ENCODE peak calls at places on chromosome 12, in seven cellular contexts. One of them, this sample, is unnamed.

GRCh38 chr12:57459055-57459749 is 383 bp upstream of the GLI1 start:
- DNase-seq in AG10803: peak
- DNase-seq in fibroblast of lung: peak
- DNase-seq in tibial artery: peak
- DNase-seq in AG09309: peak
- DNase-seq in right atrium auricular region: peak
- DNase-seq in CD8-positive, alpha-beta T cell: peak
- DNase-seq in this sample: peak

GRCh38 chr12:104702565-104703139 is 245.9 kb downstream of the CHST11 start:
- DNase-seq in AG10803: peak
- DNase-seq in fibroblast of lung: no peak
- DNase-seq in tibial artery: peak
- DNase-seq in AG09309: no peak
- DNase-seq in right atrium auricular region: peak
- DNase-seq in CD8-positive, alpha-beta T cell: no peak
- DNase-seq in this sample: no peak

GRCh38 chr12:124498178-124498869 is 69.1 kb downstream of the NCOR2 start:
- DNase-seq in AG10803: peak
- DNase-seq in fibroblast of lung: peak
- DNase-seq in tibial artery: no peak
- DNase-seq in AG09309: no peak
- DNase-seq in right atrium auricular region: no peak
- DNase-seq in CD8-positive, alpha-beta T cell: no peak
- DNase-seq in this sample: no peak

GRCh38 chr12:50121636-50122035 is 9.6 kb downstream of the COX14 start:
- DNase-seq in AG10803: no peak
- DNase-seq in fibroblast of lung: no peak
- DNase-seq in tibial artery: no peak
- DNase-seq in AG09309: no peak
- DNase-seq in right atrium auricular region: no peak
- DNase-seq in CD8-positive, alpha-beta T cell: no peak
- DNase-seq in this sample: no peak

GRCh38 chr12:84638811-84639368 is 273.7 kb downstream of the SLC6A15 start:
- DNase-seq in AG10803: no peak
- DNase-seq in fibroblast of lung: peak
- DNase-seq in tibial artery: no peak
- DNase-seq in AG09309: no peak
- DNase-seq in right atrium auricular region: no peak
- DNase-seq in CD8-positive, alpha-beta T cell: no peak
- DNase-seq in this sample: no peak

GRCh38 chr12:108852674-108853073 is 4.7 kb downstream of the SSH1 start:
- DNase-seq in AG10803: no peak
- DNase-seq in fibroblast of lung: peak
- DNase-seq in tibial artery: no peak
- DNase-seq in AG09309: no peak
- DNase-seq in right atrium auricular region: peak
- DNase-seq in CD8-positive, alpha-beta T cell: no peak
- DNase-seq in this sample: no peak

GRCh38 chr12:24557738-24558137 is 391.2 kb downstream of the BCAT1 start:
- DNase-seq in AG10803: no peak
- DNase-seq in fibroblast of lung: no peak
- DNase-seq in tibial artery: no peak
- DNase-seq in AG09309: no peak
- DNase-seq in right atrium auricular region: no peak
- DNase-seq in CD8-positive, alpha-beta T cell: no peak
- DNase-seq in this sample: no peak

GRCh38 chr12:102824218-102824835 is 92.7 kb downstream of the PAH start:
- DNase-seq in AG10803: peak
- DNase-seq in fibroblast of lung: peak
- DNase-seq in tibial artery: no peak
- DNase-seq in AG09309: no peak
- DNase-seq in right atrium auricular region: no peak
- DNase-seq in CD8-positive, alpha-beta T cell: no peak
- DNase-seq in this sample: no peak

GRCh38 chr12:120314220-120314619 is 12.1 kb downstream of the SIRT4 start:
- DNase-seq in AG10803: no peak
- DNase-seq in fibroblast of lung: no peak
- DNase-seq in tibial artery: no peak
- DNase-seq in AG09309: no peak
- DNase-seq in right atrium auricular region: no peak
- DNase-seq in CD8-positive, alpha-beta T cell: no peak
- DNase-seq in this sample: no peak

GRCh38 chr12:5073838-5074237 is 30.2 kb downstream of the KCNA5 start:
- DNase-seq in AG10803: peak
- DNase-seq in fibroblast of lung: no peak
- DNase-seq in tibial artery: no peak
- DNase-seq in AG09309: no peak
- DNase-seq in right atrium auricular region: no peak
- DNase-seq in CD8-positive, alpha-beta T cell: no peak
- DNase-seq in this sample: no peak

GRCh38 chr12:19971396-19971802 is 396.9 kb upstream of the PDE3A start:
- DNase-seq in AG10803: peak
- DNase-seq in fibroblast of lung: peak
- DNase-seq in tibial artery: no peak
- DNase-seq in AG09309: no peak
- DNase-seq in right atrium auricular region: no peak
- DNase-seq in CD8-positive, alpha-beta T cell: no peak
- DNase-seq in this sample: no peak

GRCh38 chr12:70467908-70468733 is 102.0 kb downstream of the KCNMB4 start:
- DNase-seq in AG10803: no peak
- DNase-seq in fibroblast of lung: no peak
- DNase-seq in tibial artery: no peak
- DNase-seq in AG09309: no peak
- DNase-seq in right atrium auricular region: no peak
- DNase-seq in CD8-positive, alpha-beta T cell: no peak
- DNase-seq in this sample: no peak

GRCh38 chr12:96136720-96137378 is 57.3 kb upstream of the ELK3 start:
- DNase-seq in AG10803: no peak
- DNase-seq in fibroblast of lung: peak
- DNase-seq in tibial artery: no peak
- DNase-seq in AG09309: no peak
- DNase-seq in right atrium auricular region: no peak
- DNase-seq in CD8-positive, alpha-beta T cell: no peak
- DNase-seq in this sample: no peak

GRCh38 chr12:116423053-116423452 is 136.1 kb upstream of the MAP1LC3B2 start:
- DNase-seq in AG10803: peak
- DNase-seq in fibroblast of lung: peak
- DNase-seq in tibial artery: no peak
- DNase-seq in AG09309: peak
- DNase-seq in right atrium auricular region: no peak
- DNase-seq in CD8-positive, alpha-beta T cell: no peak
- DNase-seq in this sample: no peak

GRCh38 chr12:101939856-101940265 is 62.5 kb downstream of the DRAM1 start:
- DNase-seq in AG10803: peak
- DNase-seq in fibroblast of lung: peak
- DNase-seq in tibial artery: no peak
- DNase-seq in AG09309: peak
- DNase-seq in right atrium auricular region: peak
- DNase-seq in CD8-positive, alpha-beta T cell: peak
- DNase-seq in this sample: peak

GRCh38 chr12:88753074-88753473 is 172.8 kb upstream of the KITLG start:
- DNase-seq in AG10803: peak
- DNase-seq in fibroblast of lung: peak
- DNase-seq in tibial artery: no peak
- DNase-seq in AG09309: no peak
- DNase-seq in right atrium auricular region: no peak
- DNase-seq in CD8-positive, alpha-beta T cell: no peak
- DNase-seq in this sample: no peak

GRCh38 chr12:101086490-101086889 is 123.5 kb downstream of the SLC5A8 start:
- DNase-seq in AG10803: peak
- DNase-seq in fibroblast of lung: peak
- DNase-seq in tibial artery: no peak
- DNase-seq in AG09309: no peak
- DNase-seq in right atrium auricular region: no peak
- DNase-seq in CD8-positive, alpha-beta T cell: no peak
- DNase-seq in this sample: peak

GRCh38 chr12:49540229-49541139 is 1.7 kb downstream of the KCNH3 start:
- DNase-seq in AG10803: no peak
- DNase-seq in fibroblast of lung: no peak
- DNase-seq in tibial artery: no peak
- DNase-seq in AG09309: no peak
- DNase-seq in right atrium auricular region: no peak
- DNase-seq in CD8-positive, alpha-beta T cell: no peak
- DNase-seq in this sample: no peak

GRCh38 chr12:7934153-7934552 is 1.8 kb downstream of the SLC2A3 start:
- DNase-seq in AG10803: no peak
- DNase-seq in fibroblast of lung: no peak
- DNase-seq in tibial artery: no peak
- DNase-seq in AG09309: no peak
- DNase-seq in right atrium auricular region: no peak
- DNase-seq in CD8-positive, alpha-beta T cell: no peak
- DNase-seq in this sample: no peak

GRCh38 chr12:29771165-29771564 is 12.6 kb downstream of the TMTC1 start:
- DNase-seq in AG10803: no peak
- DNase-seq in fibroblast of lung: no peak
- DNase-seq in tibial artery: no peak
- DNase-seq in AG09309: no peak
- DNase-seq in right atrium auricular region: no peak
- DNase-seq in CD8-positive, alpha-beta T cell: no peak
- DNase-seq in this sample: no peak

GRCh38 chr12:94956936-94957464 is 46.5 kb downstream of the NDUFA12 start:
- DNase-seq in AG10803: no peak
- DNase-seq in fibroblast of lung: no peak
- DNase-seq in tibial artery: no peak
- DNase-seq in AG09309: no peak
- DNase-seq in right atrium auricular region: no peak
- DNase-seq in CD8-positive, alpha-beta T cell: no peak
- DNase-seq in this sample: no peak

GRCh38 chr12:3137268-3137761 is 60.1 kb downstream of the TSPAN9 start:
- DNase-seq in AG10803: peak
- DNase-seq in fibroblast of lung: peak
- DNase-seq in tibial artery: peak
- DNase-seq in AG09309: no peak
- DNase-seq in right atrium auricular region: no peak
- DNase-seq in CD8-positive, alpha-beta T cell: no peak
- DNase-seq in this sample: no peak

GRCh38 chr12:116628450-116628793 is 69.2 kb downstream of the MAP1LC3B2 start:
- DNase-seq in AG10803: no peak
- DNase-seq in fibroblast of lung: no peak
- DNase-seq in tibial artery: no peak
- DNase-seq in AG09309: no peak
- DNase-seq in right atrium auricular region: no peak
- DNase-seq in CD8-positive, alpha-beta T cell: no peak
- DNase-seq in this sample: no peak

GRCh38 chr12:56941299-56942017 is 7.2 kb upstream of the SDR9C7 start:
- DNase-seq in AG10803: peak
- DNase-seq in fibroblast of lung: peak
- DNase-seq in tibial artery: no peak
- DNase-seq in AG09309: peak
- DNase-seq in right atrium auricular region: no peak
- DNase-seq in CD8-positive, alpha-beta T cell: no peak
- DNase-seq in this sample: peak

GRCh38 chr12:3885179-3886094 is 12.2 kb upstream of the PARP11 start:
- DNase-seq in AG10803: peak
- DNase-seq in fibroblast of lung: peak
- DNase-seq in tibial artery: no peak
- DNase-seq in AG09309: no peak
- DNase-seq in right atrium auricular region: no peak
- DNase-seq in CD8-positive, alpha-beta T cell: peak
- DNase-seq in this sample: peak

GRCh38 chr12:49294086-49294803 is 702 bp upstream of the PRPH start:
- DNase-seq in AG10803: no peak
- DNase-seq in fibroblast of lung: no peak
- DNase-seq in tibial artery: peak
- DNase-seq in AG09309: no peak
- DNase-seq in right atrium auricular region: no peak
- DNase-seq in CD8-positive, alpha-beta T cell: no peak
- DNase-seq in this sample: no peak

GRCh38 chr12:31849090-31849687 is 110.0 kb upstream of the RESF1 start:
- DNase-seq in AG10803: no peak
- DNase-seq in fibroblast of lung: peak
- DNase-seq in tibial artery: no peak
- DNase-seq in AG09309: no peak
- DNase-seq in right atrium auricular region: no peak
- DNase-seq in CD8-positive, alpha-beta T cell: no peak
- DNase-seq in this sample: no peak

GRCh38 chr12:62767506-62767905 is 167.4 kb downstream of the PPM1H start:
- DNase-seq in AG10803: peak
- DNase-seq in fibroblast of lung: peak
- DNase-seq in tibial artery: no peak
- DNase-seq in AG09309: no peak
- DNase-seq in right atrium auricular region: no peak
- DNase-seq in CD8-positive, alpha-beta T cell: no peak
- DNase-seq in this sample: no peak

GRCh38 chr12:123271182-123271491 is 519 bp downstream of the CDK2AP1 start:
- DNase-seq in AG10803: peak
- DNase-seq in fibroblast of lung: peak
- DNase-seq in tibial artery: no peak
- DNase-seq in AG09309: no peak
- DNase-seq in right atrium auricular region: no peak
- DNase-seq in CD8-positive, alpha-beta T cell: peak
- DNase-seq in this sample: no peak
- TF ChIP-seq CTCF in AG10803: peak
- TF ChIP-seq CTCF in fibroblast of lung: peak
- TF ChIP-seq CTCF in tibial artery: peak
- TF ChIP-seq CTCF in AG09309: peak
- TF ChIP-seq CTCF in right atrium auricular region: peak
- TF ChIP-seq CTCF in CD8-positive, alpha-beta T cell: no peak
- TF ChIP-seq CTCF in this sample: peak

GRCh38 chr12:69430942-69431603 is 39.1 kb upstream of the FRS2 start:
- DNase-seq in AG10803: no peak
- DNase-seq in fibroblast of lung: no peak
- DNase-seq in tibial artery: no peak
- DNase-seq in AG09309: no peak
- DNase-seq in right atrium auricular region: no peak
- DNase-seq in CD8-positive, alpha-beta T cell: no peak
- DNase-seq in this sample: no peak
- H3K4me3 ChIP-seq in AG10803: no peak
- H3K4me3 ChIP-seq in fibroblast of lung: no peak
- H3K4me3 ChIP-seq in tibial artery: peak
- H3K4me3 ChIP-seq in AG09309: no peak
- H3K4me3 ChIP-seq in right atrium auricular region: no peak
- H3K4me3 ChIP-seq in CD8-positive, alpha-beta T cell: no peak
- H3K4me3 ChIP-seq in this sample: no peak

GRCh38 chr12:131116437-131117117 is 162.9 kb downstream of the ADGRD1 start:
- DNase-seq in AG10803: peak
- DNase-seq in fibroblast of lung: no peak
- DNase-seq in tibial artery: no peak
- DNase-seq in AG09309: no peak
- DNase-seq in right atrium auricular region: no peak
- DNase-seq in CD8-positive, alpha-beta T cell: no peak
- DNase-seq in this sample: no peak
- TF ChIP-seq CTCF in AG10803: peak
- TF ChIP-seq CTCF in fibroblast of lung: no peak
- TF ChIP-seq CTCF in tibial artery: no peak
- TF ChIP-seq CTCF in AG09309: no peak
- TF ChIP-seq CTCF in right atrium auricular region: no peak
- TF ChIP-seq CTCF in CD8-positive, alpha-beta T cell: no peak
- TF ChIP-seq CTCF in this sample: peak

GRCh38 chr12:54306925-54307731 is 6.3 kb upstream of the NFE2 start:
- DNase-seq in AG10803: peak
- DNase-seq in fibroblast of lung: peak
- DNase-seq in tibial artery: no peak
- DNase-seq in AG09309: peak
- DNase-seq in right atrium auricular region: peak
- DNase-seq in CD8-positive, alpha-beta T cell: no peak
- DNase-seq in this sample: no peak
- H3K4me3 ChIP-seq in AG10803: no peak
- H3K4me3 ChIP-seq in fibroblast of lung: no peak
- H3K4me3 ChIP-seq in tibial artery: no peak
- H3K4me3 ChIP-seq in AG09309: no peak
- H3K4me3 ChIP-seq in right atrium auricular region: no peak
- H3K4me3 ChIP-seq in CD8-positive, alpha-beta T cell: no peak
- H3K4me3 ChIP-seq in this sample: no peak

GRCh38 chr12:22437031-22437806 is 102.7 kb upstream of the ST8SIA1 start:
- DNase-seq in AG10803: no peak
- DNase-seq in fibroblast of lung: peak
- DNase-seq in tibial artery: no peak
- DNase-seq in AG09309: no peak
- DNase-seq in right atrium auricular region: no peak
- DNase-seq in CD8-positive, alpha-beta T cell: no peak
- DNase-seq in this sample: no peak
- TF ChIP-seq CTCF in AG10803: no peak
- TF ChIP-seq CTCF in fibroblast of lung: no peak
- TF ChIP-seq CTCF in tibial artery: no peak
- TF ChIP-seq CTCF in AG09309: no peak
- TF ChIP-seq CTCF in right atrium auricular region: no peak
- TF ChIP-seq CTCF in CD8-positive, alpha-beta T cell: no peak
- TF ChIP-seq CTCF in this sample: no peak